ENCODE peak calls at places on chromosome 4, in seven cellular contexts. One of them, this sample, is unnamed.

GRCh38 chr4:122663814-122664610 is 43.1 kb upstream of the IL21 start:
- DNase-seq in lower lobe of right lung: no peak
- DNase-seq in LoVo: no peak
- DNase-seq in posterior cingulate gyrus: no peak
- DNase-seq in lung: no peak
- DNase-seq in NCI-H345: no peak
- DNase-seq in H9: no peak
- DNase-seq in this sample: no peak

GRCh38 chr4:40369437-40370278 is 34.5 kb downstream of the CHRNA9 start:
- DNase-seq in lower lobe of right lung: no peak
- DNase-seq in LoVo: peak; percentile 75
- DNase-seq in posterior cingulate gyrus: no peak
- DNase-seq in lung: no peak
- DNase-seq in NCI-H345: no peak
- DNase-seq in H9: no peak
- DNase-seq in this sample: peak; percentile 47

GRCh38 chr4:161291222-161291621 is 872.6 kb downstream of the FSTL5 start:
- DNase-seq in lower lobe of right lung: no peak
- DNase-seq in LoVo: no peak
- DNase-seq in posterior cingulate gyrus: no peak
- DNase-seq in lung: no peak
- DNase-seq in NCI-H345: no peak
- DNase-seq in H9: no peak
- DNase-seq in this sample: no peak

GRCh38 chr4:126777649-126778048 is 855.1 kb upstream of the INTU start:
- DNase-seq in lower lobe of right lung: no peak
- DNase-seq in LoVo: no peak
- DNase-seq in posterior cingulate gyrus: no peak
- DNase-seq in lung: no peak
- DNase-seq in NCI-H345: no peak
- DNase-seq in H9: no peak
- DNase-seq in this sample: no peak

GRCh38 chr4:159369256-159369655 is 266.4 kb downstream of the RAPGEF2 start:
- DNase-seq in lower lobe of right lung: no peak
- DNase-seq in LoVo: no peak
- DNase-seq in posterior cingulate gyrus: no peak
- DNase-seq in lung: no peak
- DNase-seq in NCI-H345: no peak
- DNase-seq in H9: no peak
- DNase-seq in this sample: no peak

GRCh38 chr4:159455675-159456235 is 352.9 kb downstream of the RAPGEF2 start:
- DNase-seq in lower lobe of right lung: no peak
- DNase-seq in LoVo: peak; percentile 67
- DNase-seq in posterior cingulate gyrus: no peak
- DNase-seq in lung: no peak
- DNase-seq in NCI-H345: peak; percentile 2
- DNase-seq in H9: no peak
- DNase-seq in this sample: peak; percentile 49

GRCh38 chr4:147498031-147498700 is 17.3 kb downstream of the EDNRA start:
- DNase-seq in lower lobe of right lung: no peak
- DNase-seq in LoVo: no peak
- DNase-seq in posterior cingulate gyrus: no peak
- DNase-seq in lung: no peak
- DNase-seq in NCI-H345: no peak
- DNase-seq in H9: no peak
- DNase-seq in this sample: no peak

GRCh38 chr4:143512978-143513313 is 556 bp upstream of the SMARCA5 start:
- DNase-seq in lower lobe of right lung: no peak
- DNase-seq in LoVo: no peak
- DNase-seq in posterior cingulate gyrus: no peak
- DNase-seq in lung: no peak
- DNase-seq in NCI-H345: no peak
- DNase-seq in H9: no peak
- DNase-seq in this sample: no peak

GRCh38 chr4:7179158-7179557 is 13.2 kb upstream of the SORCS2 start:
- DNase-seq in lower lobe of right lung: no peak
- DNase-seq in LoVo: no peak
- DNase-seq in posterior cingulate gyrus: no peak
- DNase-seq in lung: no peak
- DNase-seq in NCI-H345: no peak
- DNase-seq in H9: no peak
- DNase-seq in this sample: no peak

GRCh38 chr4:45120163-45120562 is 393.8 kb upstream of the GNPDA2 start:
- DNase-seq in lower lobe of right lung: no peak
- DNase-seq in LoVo: no peak
- DNase-seq in posterior cingulate gyrus: no peak
- DNase-seq in lung: no peak
- DNase-seq in NCI-H345: peak; percentile 2
- DNase-seq in H9: no peak
- DNase-seq in this sample: no peak

GRCh38 chr4:8786166-8786565 is 85.5 kb downstream of the HMX1 start:
- DNase-seq in lower lobe of right lung: no peak
- DNase-seq in LoVo: no peak
- DNase-seq in posterior cingulate gyrus: no peak
- DNase-seq in lung: no peak
- DNase-seq in NCI-H345: no peak
- DNase-seq in H9: no peak
- DNase-seq in this sample: no peak

GRCh38 chr4:168612435-168613139 is 115.7 kb downstream of the PALLD start:
- DNase-seq in lower lobe of right lung: no peak
- DNase-seq in LoVo: peak; percentile 33
- DNase-seq in posterior cingulate gyrus: no peak
- DNase-seq in lung: no peak
- DNase-seq in NCI-H345: no peak
- DNase-seq in H9: no peak
- DNase-seq in this sample: no peak

GRCh38 chr4:166924456-166924855 is 309.8 kb downstream of the SPOCK3 start:
- DNase-seq in lower lobe of right lung: no peak
- DNase-seq in LoVo: no peak
- DNase-seq in posterior cingulate gyrus: no peak
- DNase-seq in lung: no peak
- DNase-seq in NCI-H345: no peak
- DNase-seq in H9: no peak
- DNase-seq in this sample: no peak

GRCh38 chr4:144176476-144176875 is 36.0 kb upstream of the GYPA start:
- DNase-seq in lower lobe of right lung: no peak
- DNase-seq in LoVo: no peak
- DNase-seq in posterior cingulate gyrus: no peak
- DNase-seq in lung: no peak
- DNase-seq in NCI-H345: no peak
- DNase-seq in H9: no peak
- DNase-seq in this sample: no peak

GRCh38 chr4:6727081-6727942 is 11.3 kb downstream of the BLOC1S4 start:
- DNase-seq in lower lobe of right lung: no peak
- DNase-seq in LoVo: no peak
- DNase-seq in posterior cingulate gyrus: peak; percentile 95
- DNase-seq in lung: no peak
- DNase-seq in NCI-H345: no peak
- DNase-seq in H9: peak; percentile 67
- DNase-seq in this sample: no peak

GRCh38 chr4:186158966-186159365 is 32.4 kb upstream of the CYP4V2 start:
- DNase-seq in lower lobe of right lung: no peak
- DNase-seq in LoVo: no peak
- DNase-seq in posterior cingulate gyrus: no peak
- DNase-seq in lung: no peak
- DNase-seq in NCI-H345: no peak
- DNase-seq in H9: no peak
- DNase-seq in this sample: no peak

GRCh38 chr4:124085561-124086180 is 626.9 kb downstream of the ANKRD50 start:
- DNase-seq in lower lobe of right lung: no peak
- DNase-seq in LoVo: no peak
- DNase-seq in posterior cingulate gyrus: no peak
- DNase-seq in lung: no peak
- DNase-seq in NCI-H345: no peak
- DNase-seq in H9: no peak
- DNase-seq in this sample: no peak

GRCh38 chr4:99264927-99265326 is 25.9 kb downstream of the ADH1A start:
- DNase-seq in lower lobe of right lung: no peak
- DNase-seq in LoVo: no peak
- DNase-seq in posterior cingulate gyrus: no peak
- DNase-seq in lung: no peak
- DNase-seq in NCI-H345: no peak
- DNase-seq in H9: no peak
- DNase-seq in this sample: no peak

GRCh38 chr4:33959519-33959918 is 2284.8 kb downstream of the ARAP2 start:
- DNase-seq in lower lobe of right lung: no peak
- DNase-seq in LoVo: no peak
- DNase-seq in posterior cingulate gyrus: no peak
- DNase-seq in lung: no peak
- DNase-seq in NCI-H345: peak; percentile 3
- DNase-seq in H9: no peak
- DNase-seq in this sample: no peak

GRCh38 chr4:58602701-58603359 is 1492.6 kb upstream of the IGFBP7 start:
- DNase-seq in lower lobe of right lung: no peak
- DNase-seq in LoVo: no peak
- DNase-seq in posterior cingulate gyrus: no peak
- DNase-seq in lung: no peak
- DNase-seq in NCI-H345: no peak
- DNase-seq in H9: no peak
- DNase-seq in this sample: no peak

GRCh38 chr4:113758361-113758760 is 3.2 kb downstream of the CAMK2D start:
- DNase-seq in lower lobe of right lung: no peak
- DNase-seq in LoVo: no peak
- DNase-seq in posterior cingulate gyrus: no peak
- DNase-seq in lung: no peak
- DNase-seq in NCI-H345: no peak
- DNase-seq in H9: no peak
- DNase-seq in this sample: no peak

GRCh38 chr4:156261230-156261629 is 307.6 kb upstream of the CTSO start:
- DNase-seq in lower lobe of right lung: no peak
- DNase-seq in LoVo: no peak
- DNase-seq in posterior cingulate gyrus: no peak
- DNase-seq in lung: no peak
- DNase-seq in NCI-H345: no peak
- DNase-seq in H9: no peak
- DNase-seq in this sample: no peak

GRCh38 chr4:153337686-153338085 is 6.8 kb upstream of the MND1 start:
- DNase-seq in lower lobe of right lung: no peak
- DNase-seq in LoVo: no peak
- DNase-seq in posterior cingulate gyrus: no peak
- DNase-seq in lung: no peak
- DNase-seq in NCI-H345: no peak
- DNase-seq in H9: no peak
- DNase-seq in this sample: no peak

GRCh38 chr4:14269824-14270223 is 642.3 kb upstream of the BOD1L1 start:
- DNase-seq in lower lobe of right lung: no peak
- DNase-seq in LoVo: no peak
- DNase-seq in posterior cingulate gyrus: no peak
- DNase-seq in lung: no peak
- DNase-seq in NCI-H345: no peak
- DNase-seq in H9: no peak
- DNase-seq in this sample: no peak

GRCh38 chr4:122762520-122762919 is 30.0 kb downstream of the BBS12 start:
- DNase-seq in lower lobe of right lung: no peak
- DNase-seq in LoVo: no peak
- DNase-seq in posterior cingulate gyrus: no peak
- DNase-seq in lung: no peak
- DNase-seq in NCI-H345: no peak
- DNase-seq in H9: no peak
- DNase-seq in this sample: peak; percentile 18

GRCh38 chr4:7185487-7186030 is 6.8 kb upstream of the SORCS2 start:
- DNase-seq in lower lobe of right lung: peak; percentile 33
- DNase-seq in LoVo: no peak
- DNase-seq in posterior cingulate gyrus: no peak
- DNase-seq in lung: no peak
- DNase-seq in NCI-H345: no peak
- DNase-seq in H9: no peak
- DNase-seq in this sample: no peak

GRCh38 chr4:86060341-86060740 is 299.5 kb downstream of the MAPK10 start:
- DNase-seq in lower lobe of right lung: no peak
- DNase-seq in LoVo: no peak
- DNase-seq in posterior cingulate gyrus: no peak
- DNase-seq in lung: no peak
- DNase-seq in NCI-H345: no peak
- DNase-seq in H9: no peak
- DNase-seq in this sample: no peak

GRCh38 chr4:5372198-5372597 is 320.9 kb downstream of the STK32B start:
- DNase-seq in lower lobe of right lung: no peak
- DNase-seq in LoVo: no peak
- DNase-seq in posterior cingulate gyrus: no peak
- DNase-seq in lung: no peak
- DNase-seq in NCI-H345: no peak
- DNase-seq in H9: no peak
- DNase-seq in this sample: no peak

GRCh38 chr4:72631296-72631695 is 62.3 kb upstream of the ADAMTS3 start:
- DNase-seq in lower lobe of right lung: no peak
- DNase-seq in LoVo: peak; percentile 37
- DNase-seq in posterior cingulate gyrus: peak; percentile 85
- DNase-seq in lung: no peak
- DNase-seq in NCI-H345: no peak
- DNase-seq in H9: no peak
- DNase-seq in this sample: no peak

GRCh38 chr4:138199568-138200235 is 42.4 kb downstream of the SLC7A11 start:
- DNase-seq in lower lobe of right lung: no peak
- DNase-seq in LoVo: peak; percentile 92
- DNase-seq in posterior cingulate gyrus: no peak
- DNase-seq in lung: peak; percentile 39
- DNase-seq in NCI-H345: peak; percentile 48
- DNase-seq in H9: no peak
- DNase-seq in this sample: peak; percentile 98

GRCh38 chr4:153735901-153736461 is 23.8 kb downstream of the RNF175 start:
- DNase-seq in lower lobe of right lung: no peak
- DNase-seq in LoVo: no peak
- DNase-seq in posterior cingulate gyrus: no peak
- DNase-seq in lung: no peak
- DNase-seq in NCI-H345: no peak
- DNase-seq in H9: no peak
- DNase-seq in this sample: no peak

GRCh38 chr4:8765631-8766590 is 105.7 kb downstream of the HMX1 start:
- DNase-seq in lower lobe of right lung: peak; percentile 28
- DNase-seq in LoVo: no peak
- DNase-seq in posterior cingulate gyrus: peak; percentile 67
- DNase-seq in lung: no peak
- DNase-seq in NCI-H345: no peak
- DNase-seq in H9: no peak
- DNase-seq in this sample: no peak

GRCh38 chr4:3710451-3711182 is 55.6 kb upstream of the ADRA2C start:
- DNase-seq in lower lobe of right lung: peak; percentile 20
- DNase-seq in LoVo: no peak
- DNase-seq in posterior cingulate gyrus: peak; percentile 65
- DNase-seq in lung: no peak
- DNase-seq in NCI-H345: no peak
- DNase-seq in H9: no peak
- DNase-seq in this sample: no peak

GRCh38 chr4:176002007-176002623 is 63.5 kb upstream of the WDR17 start:
- DNase-seq in lower lobe of right lung: peak; percentile 66
- DNase-seq in LoVo: no peak
- DNase-seq in posterior cingulate gyrus: peak; percentile 86
- DNase-seq in lung: peak; percentile 51
- DNase-seq in NCI-H345: peak; percentile 26
- DNase-seq in H9: peak; percentile 78
- DNase-seq in this sample: no peak

GRCh38 chr4:185120631-185120946 is 22.5 kb upstream of the SLC25A4 start:
- DNase-seq in lower lobe of right lung: no peak
- DNase-seq in LoVo: no peak
- DNase-seq in posterior cingulate gyrus: no peak
- DNase-seq in lung: no peak
- DNase-seq in NCI-H345: no peak
- DNase-seq in H9: no peak
- DNase-seq in this sample: no peak

GRCh38 chr4:34486964-34487363 is 1757.3 kb downstream of the ARAP2 start:
- DNase-seq in lower lobe of right lung: no peak
- DNase-seq in LoVo: no peak
- DNase-seq in posterior cingulate gyrus: no peak
- DNase-seq in lung: no peak
- DNase-seq in NCI-H345: peak; percentile 9
- DNase-seq in H9: no peak
- DNase-seq in this sample: no peak

GRCh38 chr4:118335774-118336173 is 17.0 kb downstream of the PRSS12 start:
- DNase-seq in lower lobe of right lung: no peak
- DNase-seq in LoVo: no peak
- DNase-seq in posterior cingulate gyrus: no peak
- DNase-seq in lung: no peak
- DNase-seq in NCI-H345: no peak
- DNase-seq in H9: no peak
- DNase-seq in this sample: no peak

GRCh38 chr4:109969909-109970308 is 57.2 kb downstream of the EGF start:
- DNase-seq in lower lobe of right lung: no peak
- DNase-seq in LoVo: no peak
- DNase-seq in posterior cingulate gyrus: no peak
- DNase-seq in lung: no peak
- DNase-seq in NCI-H345: no peak
- DNase-seq in H9: no peak
- DNase-seq in this sample: peak; percentile 61